ENCODE peak calls at places on chromosome 13, in six cellular contexts. L, M, V, A, H and D are unnamed samples.

GRCh38 chr13:102580552-102581169 is 16.1 kb upstream of the TPP2 start:
- DNase-seq in L (peak; percentile 65), M (peak; percentile 70), V (no peak), A (peak; percentile 62), H (peak; percentile 77), D (no peak)

GRCh38 chr13:91101436-91101835 is 246.1 kb upstream of the MIR17HG start:
- DNase-seq in L (no peak), M (no peak), V (no peak), A (no peak), H (no peak), D (no peak)

GRCh38 chr13:111122056-111122455 is 6.9 kb downstream of the ARHGEF7 start:
- DNase-seq in L (no peak), M (no peak), V (no peak), A (no peak), H (no peak), D (no peak)

GRCh38 chr13:26941345-26942174 is 181.0 kb upstream of the GPR12 start:
- DNase-seq in L (no peak), M (no peak), V (no peak), A (peak; percentile 60), H (peak; percentile 86), D (no peak)

GRCh38 chr13:73179906-73180305 is 121.1 kb downstream of the KLF5 start:
- DNase-seq in L (no peak), M (no peak), V (no peak), A (no peak), H (peak; percentile 75), D (no peak)

GRCh38 chr13:109818891-109819290 is 32.5 kb upstream of the IRS2 start:
- DNase-seq in L (no peak), M (no peak), V (no peak), A (no peak), H (peak; percentile 23), D (no peak)

GRCh38 chr13:95743192-95743591 is 66.3 kb downstream of the DNAJC3 start:
- DNase-seq in L (no peak), M (no peak), V (no peak), A (no peak), H (no peak), D (no peak)

GRCh38 chr13:42422681-42423080 is 150.7 kb downstream of the AKAP11 start:
- DNase-seq in L (no peak), M (no peak), V (no peak), A (no peak), H (no peak), D (no peak)

GRCh38 chr13:39038569-39038898 is 278 bp downstream of the NHLRC3 start:
- DNase-seq in L (peak; percentile 68), M (peak; percentile 73), V (no peak), A (peak; percentile 39), H (peak; percentile 50), D (no peak)

GRCh38 chr13:113967206-113967720 is 6.6 kb downstream of the C13orf46 start:
- DNase-seq in L (no peak), M (no peak), V (no peak), A (no peak), H (no peak), D (no peak)

GRCh38 chr13:19984430-19985218 is 26.1 kb downstream of the ZMYM2 start:
- DNase-seq in L (peak; percentile 43), M (peak; percentile 12), V (no peak), A (peak; percentile 69), H (peak; percentile 64), D (no peak)

GRCh38 chr13:45511310-45512147 is 46.8 kb downstream of the COG3 start:
- DNase-seq in L (peak; percentile 68), M (peak; percentile 53), V (peak; percentile 39), A (peak; percentile 59), H (peak; percentile 84), D (no peak)

GRCh38 chr13:24127116-24127631 is 33.3 kb upstream of the SPATA13 start:
- DNase-seq in L (no peak), M (no peak), V (no peak), A (peak; percentile 24), H (peak; percentile 33), D (no peak)

GRCh38 chr13:72694314-72694713 is 33.1 kb downstream of the MZT1 start:
- DNase-seq in L (no peak), M (no peak), V (no peak), A (no peak), H (no peak), D (no peak)

GRCh38 chr13:67859904-67860303 is 629.8 kb upstream of the PCDH9 start:
- DNase-seq in L (no peak), M (no peak), V (no peak), A (no peak), H (no peak), D (no peak)